ENCODE peak calls at places on chromosomes 5 and 9, in five cellular contexts. One of them, this sample, is unnamed.

GRCh38 chr9:74729129-74729710 is 158.5 kb downstream of the TRPM6 start:
- DNase-seq in GM12878: no peak
- DNase-seq in K562: no peak
- DNase-seq in H1: no peak
- DNase-seq in HepG2: no peak
- DNase-seq in this sample: no peak

GRCh38 chr9:88645869-88646204 is 110.9 kb downstream of the NXNL2 start:
- DNase-seq in GM12878: no peak
- DNase-seq in K562: no peak
- DNase-seq in H1: no peak
- DNase-seq in HepG2: no peak
- DNase-seq in this sample: no peak

GRCh38 chr5:109347252-109347888 is 62.4 kb downstream of the PJA2 start:
- DNase-seq in GM12878: no peak
- DNase-seq in K562: no peak
- DNase-seq in H1: no peak
- DNase-seq in HepG2: no peak
- DNase-seq in this sample: no peak

GRCh38 chr5:33817301-33817700 is 74.5 kb downstream of the ADAMTS12 start:
- DNase-seq in GM12878: no peak
- DNase-seq in K562: no peak
- DNase-seq in H1: no peak
- DNase-seq in HepG2: no peak
- DNase-seq in this sample: no peak

GRCh38 chr9:120892748-120893584 is 16.0 kb upstream of the PHF19 start:
- DNase-seq in GM12878: no peak
- DNase-seq in K562: peak
- DNase-seq in H1: no peak
- DNase-seq in HepG2: no peak
- DNase-seq in this sample: no peak

GRCh38 chr9:36842560-36843530 is 191.2 kb downstream of the PAX5 start:
- DNase-seq in GM12878: no peak
- DNase-seq in K562: no peak
- DNase-seq in H1: no peak
- DNase-seq in HepG2: no peak
- DNase-seq in this sample: no peak

GRCh38 chr9:76716270-76716669 is 48.0 kb upstream of the PCA3 start:
- DNase-seq in GM12878: no peak
- DNase-seq in K562: no peak
- DNase-seq in H1: no peak
- DNase-seq in HepG2: no peak
- DNase-seq in this sample: no peak

GRCh38 chr5:31972558-31972957 is 201.6 kb downstream of the GOLPH3 start:
- DNase-seq in GM12878: no peak
- DNase-seq in K562: no peak
- DNase-seq in H1: no peak
- DNase-seq in HepG2: no peak
- DNase-seq in this sample: no peak

GRCh38 chr5:171825046-171825445 is 39.4 kb downstream of the SMIM23 start:
- DNase-seq in GM12878: no peak
- DNase-seq in K562: no peak
- DNase-seq in H1: no peak
- DNase-seq in HepG2: no peak
- DNase-seq in this sample: no peak

GRCh38 chr5:73513996-73514395 is 15.8 kb downstream of the BTF3 start:
- DNase-seq in GM12878: no peak
- DNase-seq in K562: no peak
- DNase-seq in H1: no peak
- DNase-seq in HepG2: no peak
- DNase-seq in this sample: no peak

GRCh38 chr5:87741891-87742290 is 329.2 kb upstream of the CCNH start:
- DNase-seq in GM12878: no peak
- DNase-seq in K562: no peak
- DNase-seq in H1: no peak
- DNase-seq in HepG2: no peak
- DNase-seq in this sample: no peak

GRCh38 chr5:74040065-74040551 is 414.1 kb downstream of the ARHGEF28 start:
- DNase-seq in GM12878: no peak
- DNase-seq in K562: no peak
- DNase-seq in H1: no peak
- DNase-seq in HepG2: no peak
- DNase-seq in this sample: no peak

GRCh38 chr9:98839166-98839565 is 31.7 kb downstream of the GALNT12 start:
- DNase-seq in GM12878: no peak
- DNase-seq in K562: no peak
- DNase-seq in H1: no peak
- DNase-seq in HepG2: no peak
- DNase-seq in this sample: no peak

GRCh38 chr9:75658301-75658919 is 232.1 kb upstream of the PCSK5 start:
- DNase-seq in GM12878: no peak
- DNase-seq in K562: no peak
- DNase-seq in H1: no peak
- DNase-seq in HepG2: no peak
- DNase-seq in this sample: no peak

GRCh38 chr9:92977279-92977678 is 30.0 kb downstream of the FGD3 start:
- DNase-seq in GM12878: no peak
- DNase-seq in K562: no peak
- DNase-seq in H1: no peak
- DNase-seq in HepG2: no peak
- DNase-seq in this sample: no peak

GRCh38 chr5:159448-160172 is 31.7 kb upstream of the LRRC14B start:
- DNase-seq in GM12878: no peak
- DNase-seq in K562: no peak
- DNase-seq in H1: no peak
- DNase-seq in HepG2: no peak
- DNase-seq in this sample: no peak

GRCh38 chr5:151924564-151925395 is at the start of gene GLRA1:
- DNase-seq in GM12878: no peak
- DNase-seq in K562: peak
- DNase-seq in H1: peak
- DNase-seq in HepG2: peak
- DNase-seq in this sample: no peak

GRCh38 chr9:112863214-112863613 is 27.5 kb downstream of the SLC46A2 start:
- DNase-seq in GM12878: no peak
- DNase-seq in K562: no peak
- DNase-seq in H1: no peak
- DNase-seq in HepG2: no peak
- DNase-seq in this sample: no peak

GRCh38 chr5:1300581-1301083 is 5.8 kb upstream of the TERT start:
- DNase-seq in GM12878: no peak
- DNase-seq in K562: no peak
- DNase-seq in H1: peak
- DNase-seq in HepG2: no peak
- DNase-seq in this sample: no peak

GRCh38 chr5:17991775-17992174 is 357.5 kb downstream of the TAF11L14 start:
- DNase-seq in GM12878: no peak
- DNase-seq in K562: no peak
- DNase-seq in H1: no peak
- DNase-seq in HepG2: no peak
- DNase-seq in this sample: no peak

GRCh38 chr5:14266171-14266570 is 123.0 kb downstream of the TRIO start:
- DNase-seq in GM12878: no peak
- DNase-seq in K562: no peak
- DNase-seq in H1: no peak
- DNase-seq in HepG2: no peak
- DNase-seq in this sample: no peak

GRCh38 chr9:130448035-130448624 is 3.4 kb downstream of the ASS1 start:
- DNase-seq in GM12878: no peak
- DNase-seq in K562: peak
- DNase-seq in H1: no peak
- DNase-seq in HepG2: no peak
- DNase-seq in this sample: no peak

GRCh38 chr9:116316231-116316630 is 162.6 kb downstream of the PAPPA start:
- DNase-seq in GM12878: no peak
- DNase-seq in K562: no peak
- DNase-seq in H1: no peak
- DNase-seq in HepG2: no peak
- DNase-seq in this sample: no peak

GRCh38 chr5:110376281-110376916 is 350.1 kb downstream of the TMEM232 start:
- DNase-seq in GM12878: no peak
- DNase-seq in K562: no peak
- DNase-seq in H1: no peak
- DNase-seq in HepG2: no peak
- DNase-seq in this sample: no peak

GRCh38 chr9:137173795-137174664 is 2.2 kb upstream of the TMEM210 start:
- DNase-seq in GM12878: no peak
- DNase-seq in K562: no peak
- DNase-seq in H1: no peak
- DNase-seq in HepG2: no peak
- DNase-seq in this sample: no peak

GRCh38 chr5:140311011-140311467 is 8.1 kb upstream of the PFDN1 start:
- DNase-seq in GM12878: no peak
- DNase-seq in K562: peak
- DNase-seq in H1: no peak
- DNase-seq in HepG2: peak
- DNase-seq in this sample: no peak

GRCh38 chr5:116479776-116480675 is 94.6 kb downstream of the SEMA6A start:
- DNase-seq in GM12878: no peak
- DNase-seq in K562: no peak
- DNase-seq in H1: no peak
- DNase-seq in HepG2: no peak
- DNase-seq in this sample: no peak

GRCh38 chr9:99231708-99232107 is 9.6 kb downstream of the SEC61B start:
- DNase-seq in GM12878: peak
- DNase-seq in K562: peak
- DNase-seq in H1: peak
- DNase-seq in HepG2: peak
- DNase-seq in this sample: no peak

GRCh38 chr5:150168864-150169263 is 2.3 kb downstream of the CDX1 start:
- DNase-seq in GM12878: no peak
- DNase-seq in K562: no peak
- DNase-seq in H1: no peak
- DNase-seq in HepG2: no peak
- DNase-seq in this sample: no peak

GRCh38 chr5:150167908-150168307 is 1.3 kb downstream of the CDX1 start:
- DNase-seq in GM12878: no peak
- DNase-seq in K562: no peak
- DNase-seq in H1: no peak
- DNase-seq in HepG2: no peak
- DNase-seq in this sample: no peak

GRCh38 chr5:150166193-150167162 is at the start of gene CDX1:
- DNase-seq in GM12878: no peak
- DNase-seq in K562: no peak
- DNase-seq in H1: no peak
- DNase-seq in HepG2: no peak
- DNase-seq in this sample: no peak

GRCh38 chr5:150164640-150165039 is 1.9 kb upstream of the CDX1 start:
- DNase-seq in GM12878: no peak
- DNase-seq in K562: no peak
- DNase-seq in H1: no peak
- DNase-seq in HepG2: no peak
- DNase-seq in this sample: no peak

DNA sequence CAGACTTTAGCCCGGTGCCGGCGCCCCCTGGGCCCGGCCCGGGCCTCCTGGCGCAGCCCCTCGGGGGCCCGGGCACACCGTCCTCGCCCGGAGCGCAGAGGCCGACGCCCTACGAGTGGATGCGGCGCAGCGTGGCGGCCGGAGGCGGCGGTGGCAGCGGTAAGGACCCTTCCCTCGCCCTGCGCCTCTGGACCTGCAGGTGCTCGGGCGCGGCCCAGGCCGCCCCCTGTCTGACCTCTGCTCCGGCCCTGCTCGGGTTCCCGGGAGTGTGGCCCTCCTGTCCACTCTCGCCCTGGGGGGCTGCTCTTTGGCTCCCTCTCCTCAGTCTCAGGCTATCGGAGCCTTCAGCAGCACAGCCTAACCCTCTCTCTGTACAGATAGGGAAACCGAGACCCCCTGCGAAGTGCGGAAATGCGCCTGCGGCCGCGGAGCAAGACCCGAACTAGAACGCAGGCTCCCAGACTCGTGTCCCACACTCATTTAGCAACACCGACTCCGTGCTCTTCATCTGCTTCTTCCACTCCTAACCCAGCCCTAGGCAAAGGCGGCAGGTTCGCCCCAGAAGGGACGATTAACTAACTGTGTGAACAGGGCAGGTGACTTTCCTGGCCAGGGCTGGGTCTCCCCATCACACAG is 703 bp downstream of the CDX1 start:
- DNase-seq in GM12878: no peak
- DNase-seq in K562: no peak
- DNase-seq in H1: no peak
- DNase-seq in HepG2: no peak
- DNase-seq in this sample: no peak
- TF ChIP-seq EZH2 in GM12878: no peak
- TF ChIP-seq EZH2 in K562: no peak
- TF ChIP-seq EZH2 in H1: peak
- TF ChIP-seq EZH2 in HepG2: no peak
- TF ChIP-seq EZH2 in this sample: no peak

DNA sequence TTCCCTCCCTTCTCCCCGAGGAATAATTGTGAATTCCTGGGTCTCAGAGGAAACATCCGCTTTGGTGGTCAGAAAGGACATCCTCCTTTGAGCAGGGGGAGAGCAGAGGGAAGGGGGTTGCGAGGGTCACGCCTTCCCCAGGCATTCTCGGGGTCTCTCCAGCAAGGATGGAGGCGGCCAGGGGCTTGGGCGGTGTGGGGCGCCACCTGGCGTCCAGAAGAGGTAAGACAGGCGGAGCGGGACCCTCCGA is 129.1 kb downstream of the KCNIP1 start:
- DNase-seq in GM12878: no peak
- DNase-seq in K562: peak
- DNase-seq in H1: peak
- DNase-seq in HepG2: no peak
- DNase-seq in this sample: no peak
- TF ChIP-seq SP1 in GM12878: no peak
- TF ChIP-seq SP1 in K562: no peak
- TF ChIP-seq SP1 in H1: no peak
- TF ChIP-seq SP1 in HepG2: no peak
- TF ChIP-seq SP1 in this sample: no peak

DNA sequence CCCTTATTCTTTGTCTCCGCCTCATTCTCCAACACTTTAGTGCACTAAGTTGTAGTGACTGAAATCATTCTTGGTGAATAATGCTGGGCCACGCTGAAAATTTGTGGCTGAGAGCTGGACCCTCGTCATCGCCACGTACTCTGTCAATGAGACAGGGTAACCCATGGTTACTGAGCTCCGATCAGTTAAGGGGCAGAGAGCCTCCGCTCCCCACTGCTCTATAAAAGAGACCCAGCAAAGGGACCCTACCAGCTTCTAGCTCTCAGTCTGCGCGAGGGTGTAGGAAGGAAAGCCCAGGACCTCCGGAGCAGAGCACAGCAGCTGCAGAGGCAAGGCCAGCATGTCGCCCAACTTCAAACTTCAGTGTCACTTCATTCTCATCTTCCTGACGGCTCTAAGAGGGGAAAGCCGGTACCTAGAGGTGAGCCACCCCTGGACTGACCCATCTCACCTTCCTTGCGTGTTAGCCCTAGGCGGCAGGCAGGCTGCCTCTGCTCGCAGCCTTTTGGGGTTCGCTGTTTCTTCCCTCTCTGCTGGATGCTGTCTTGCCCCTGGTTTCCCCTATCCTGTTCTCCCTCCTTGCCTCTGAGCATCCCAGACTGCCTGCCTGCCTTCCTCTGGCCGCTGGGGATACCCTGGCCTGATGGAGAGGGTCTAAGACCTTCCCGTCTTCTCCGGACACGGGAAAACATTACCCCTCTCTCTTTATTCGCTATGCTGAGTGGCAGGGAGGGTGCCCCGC is at the start of gene CRHBP:
- DNase-seq in GM12878: no peak
- DNase-seq in K562: no peak
- DNase-seq in H1: peak
- DNase-seq in HepG2: no peak
- DNase-seq in this sample: no peak
- TF ChIP-seq EZH2 in GM12878: no peak
- TF ChIP-seq EZH2 in K562: no peak
- TF ChIP-seq EZH2 in H1: no peak
- TF ChIP-seq EZH2 in HepG2: no peak
- TF ChIP-seq EZH2 in this sample: no peak

GRCh38 chr9:117487555-117488175 is 72.8 kb upstream of the ASTN2 start:
- DNase-seq in GM12878: peak
- DNase-seq in K562: peak
- DNase-seq in H1: peak
- DNase-seq in HepG2: peak
- DNase-seq in this sample: no peak
- TF ChIP-seq SP1 in GM12878: no peak
- TF ChIP-seq SP1 in K562: no peak
- TF ChIP-seq SP1 in H1: no peak
- TF ChIP-seq SP1 in HepG2: no peak
- TF ChIP-seq SP1 in this sample: no peak